ENCODE peak calls at places on chromosomes 1 and 21, in five cellular contexts. L is GM23248, U is skeletal muscle cell, Q is hypothalamus, E is RKO. K is an unnamed sample.

GRCh38 chr21:44533891-44534627 is 5.9 kb downstream of the KRTAP10-1 start:
- DNase-seq in L (no peak), U (no peak), Q (no peak), E (no peak), K (no peak)

GRCh38 chr1:40633563-40634376 is 31.7 kb downstream of the RIMS3 start:
- DNase-seq in L (no peak), U (no peak), Q (no peak), E (no peak), K (no peak)

GRCh38 chr1:40712997-40713396 is 21.5 kb downstream of the NFYC start:
- DNase-seq in L (no peak), U (no peak), Q (no peak), E (no peak), K (no peak)

GRCh38 chr1:91830242-91831131 is 55.5 kb downstream of the TGFBR3 start:
- DNase-seq in L (peak; percentile 87), U (peak; percentile 61), Q (peak; percentile 1), E (no peak), K (peak; percentile 7)

GRCh38 chr1:175095978-175096611 is 28.5 kb downstream of the TNN start:
- DNase-seq in L (no peak), U (no peak), Q (no peak), E (peak; percentile 22), K (no peak)

GRCh38 chr1:119532324-119532910 is 25.4 kb downstream of the HSD3B1 start:
- DNase-seq in L (no peak), U (no peak), Q (no peak), E (no peak), K (no peak)

GRCh38 chr21:38807481-38807880 is 1.8 kb downstream of the ETS2 start:
- DNase-seq in L (peak; percentile 28), U (no peak), Q (no peak), E (no peak), K (no peak)

GRCh38 chr1:12339861-12340557 is 110.2 kb downstream of the VPS13D start:
- DNase-seq in L (no peak), U (no peak), Q (no peak), E (no peak), K (no peak)

GRCh38 chr1:154842635-154843034 is 27.4 kb downstream of the KCNN3 start:
- DNase-seq in L (no peak), U (no peak), Q (no peak), E (no peak), K (no peak)

GRCh38 chr1:240506176-240506575 is 105.8 kb downstream of the GREM2 start:
- DNase-seq in L (no peak), U (no peak), Q (no peak), E (no peak), K (no peak)

GRCh38 chr1:19113362-19114092 is 96.5 kb downstream of the UBR4 start:
- DNase-seq in L (peak; percentile 47), U (no peak), Q (no peak), E (peak; percentile 37), K (peak; percentile 11)